ENCODE peak calls at places on chromosome 19, in five cellular contexts. One of them, this sample, is unnamed.

GRCh38 chr19:31527443-31527842 is 178.2 kb upstream of the TSHZ3 start:
- DNase-seq in cardiac muscle cell: no peak
- DNase-seq in small intestine: no peak
- DNase-seq in thyroid gland: no peak
- DNase-seq in RWPE1: no peak
- DNase-seq in this sample: no peak

GRCh38 chr19:55576746-55577145 is 3.9 kb downstream of the ZNF579 start:
- DNase-seq in cardiac muscle cell: no peak
- DNase-seq in small intestine: no peak
- DNase-seq in thyroid gland: no peak
- DNase-seq in RWPE1: no peak
- DNase-seq in this sample: no peak

GRCh38 chr19:23716792-23717191 is 29.8 kb upstream of the ZNF675 start:
- DNase-seq in cardiac muscle cell: no peak
- DNase-seq in small intestine: no peak
- DNase-seq in thyroid gland: no peak
- DNase-seq in RWPE1: no peak
- DNase-seq in this sample: no peak

GRCh38 chr19:10780368-10780767 is 55.6 kb downstream of the TMED1 start:
- DNase-seq in cardiac muscle cell: no peak
- DNase-seq in small intestine: no peak
- DNase-seq in thyroid gland: peak; percentile 34
- DNase-seq in RWPE1: no peak
- DNase-seq in this sample: no peak

GRCh38 chr19:47523473-47523872 is 8.6 kb upstream of the NAPA start:
- DNase-seq in cardiac muscle cell: no peak
- DNase-seq in small intestine: peak; percentile 51
- DNase-seq in thyroid gland: peak; percentile 84
- DNase-seq in RWPE1: no peak
- DNase-seq in this sample: no peak

GRCh38 chr19:49801401-49801888 is 11.6 kb downstream of the FUZ start:
- DNase-seq in cardiac muscle cell: no peak
- DNase-seq in small intestine: no peak
- DNase-seq in thyroid gland: no peak
- DNase-seq in RWPE1: no peak
- DNase-seq in this sample: no peak

GRCh38 chr19:48444933-48445194 is 919 bp upstream of the GRWD1 start:
- DNase-seq in cardiac muscle cell: no peak
- DNase-seq in small intestine: no peak
- DNase-seq in thyroid gland: no peak
- DNase-seq in RWPE1: no peak
- DNase-seq in this sample: no peak

GRCh38 chr19:33248954-33249613 is 23.4 kb upstream of the SLC7A10 start:
- DNase-seq in cardiac muscle cell: no peak
- DNase-seq in small intestine: peak; percentile 46
- DNase-seq in thyroid gland: no peak
- DNase-seq in RWPE1: peak; percentile 20
- DNase-seq in this sample: no peak

GRCh38 chr19:6271251-6271650 is 8.5 kb downstream of the MLLT1 start:
- DNase-seq in cardiac muscle cell: peak; percentile 49
- DNase-seq in small intestine: no peak
- DNase-seq in thyroid gland: peak; percentile 77
- DNase-seq in RWPE1: no peak
- DNase-seq in this sample: no peak

GRCh38 chr19:33032218-33032781 is 32.4 kb downstream of the RHPN2 start:
- DNase-seq in cardiac muscle cell: no peak
- DNase-seq in small intestine: peak; percentile 90
- DNase-seq in thyroid gland: no peak
- DNase-seq in RWPE1: no peak
- DNase-seq in this sample: no peak

GRCh38 chr19:893775-894090 is 449 bp downstream of the RNU6-9 start:
- DNase-seq in cardiac muscle cell: no peak
- DNase-seq in small intestine: no peak
- DNase-seq in thyroid gland: no peak
- DNase-seq in RWPE1: no peak
- DNase-seq in this sample: no peak
- H3K27ac ChIP-seq in cardiac muscle cell: peak overlapping the region; percentile 98
- H3K27ac ChIP-seq in small intestine: peak overlapping the region; percentile 95
- H3K27ac ChIP-seq in thyroid gland: peak overlapping the region; percentile 90
- H3K27ac ChIP-seq in RWPE1: peak overlapping the region; percentile 91
- H3K27ac ChIP-seq in this sample: peak overlapping the region; percentile 93

DNA sequence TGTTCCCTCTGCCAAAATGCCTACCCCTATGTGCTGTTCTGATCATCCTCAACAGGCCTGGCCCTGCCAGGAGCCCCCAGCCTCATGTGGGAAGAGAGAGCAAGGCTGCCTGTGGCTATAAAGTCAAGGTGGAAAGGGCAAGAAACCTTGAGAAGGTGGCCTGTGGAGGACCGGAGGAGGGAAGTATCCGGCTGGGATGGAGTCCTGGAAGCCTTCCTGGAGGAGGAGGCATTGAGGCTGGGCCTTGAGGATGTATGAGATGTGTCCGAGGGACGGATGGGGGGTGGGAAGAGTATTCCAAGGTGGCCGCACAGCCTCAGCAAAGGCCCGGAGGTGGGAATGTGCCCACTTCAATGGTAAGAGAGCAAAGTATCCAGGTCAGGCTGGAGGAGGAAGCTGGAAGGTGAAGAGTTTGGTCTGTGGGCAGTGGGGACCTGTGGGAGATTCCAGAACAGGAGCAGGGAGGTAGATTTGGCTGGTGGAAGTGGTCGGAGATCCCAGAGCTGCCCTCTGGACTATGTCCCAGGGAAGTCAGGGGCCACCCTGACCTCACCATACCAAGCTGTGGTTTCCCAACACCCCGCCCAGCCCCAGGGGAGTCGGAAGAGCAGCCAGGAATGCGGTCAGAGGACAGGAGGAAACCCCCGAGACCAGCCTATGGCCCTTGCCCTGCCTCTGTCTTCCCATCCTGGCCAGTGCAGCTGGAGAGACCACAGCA is 3.0 kb upstream of the PLIN4 start:
- DNase-seq in cardiac muscle cell: no peak
- DNase-seq in small intestine: no peak
- DNase-seq in thyroid gland: no peak
- DNase-seq in RWPE1: no peak
- DNase-seq in this sample: no peak
- H3K27ac ChIP-seq in cardiac muscle cell: no peak overlapping the region
- H3K27ac ChIP-seq in small intestine: no peak overlapping the region
- H3K27ac ChIP-seq in thyroid gland: no peak overlapping the region
- H3K27ac ChIP-seq in RWPE1: peak overlapping the region; percentile 93
- H3K27ac ChIP-seq in this sample: no peak overlapping the region

GRCh38 chr19:17074628-17075034 is 621 bp downstream of the HAUS8 start:
- DNase-seq in cardiac muscle cell: no peak
- DNase-seq in small intestine: no peak
- DNase-seq in thyroid gland: no peak
- DNase-seq in RWPE1: no peak
- DNase-seq in this sample: no peak

GRCh38 chr19:17073869-17074627 is 1.2 kb downstream of the HAUS8 start:
- DNase-seq in cardiac muscle cell: no peak
- DNase-seq in small intestine: peak; percentile 38
- DNase-seq in thyroid gland: no peak
- DNase-seq in RWPE1: no peak
- DNase-seq in this sample: no peak

GRCh38 chr19:17069249-17069648 is 6.0 kb downstream of the HAUS8 start:
- DNase-seq in cardiac muscle cell: peak; percentile 31
- DNase-seq in small intestine: no peak
- DNase-seq in thyroid gland: no peak
- DNase-seq in RWPE1: no peak
- DNase-seq in this sample: no peak

GRCh38 chr19:17070421-17070820 is 4.8 kb downstream of the HAUS8 start:
- DNase-seq in cardiac muscle cell: no peak
- DNase-seq in small intestine: no peak
- DNase-seq in thyroid gland: no peak
- DNase-seq in RWPE1: no peak
- DNase-seq in this sample: no peak

GRCh38 chr19:17070912-17071311 is 4.3 kb downstream of the HAUS8 start:
- DNase-seq in cardiac muscle cell: no peak
- DNase-seq in small intestine: peak; percentile 51
- DNase-seq in thyroid gland: no peak
- DNase-seq in RWPE1: no peak
- DNase-seq in this sample: no peak
- H3K27ac ChIP-seq in cardiac muscle cell: no peak overlapping the region
- H3K27ac ChIP-seq in small intestine: no peak overlapping the region
- H3K27ac ChIP-seq in thyroid gland: no peak overlapping the region
- H3K27ac ChIP-seq in RWPE1: no peak overlapping the region
- H3K27ac ChIP-seq in this sample: no peak overlapping the region

DNA sequence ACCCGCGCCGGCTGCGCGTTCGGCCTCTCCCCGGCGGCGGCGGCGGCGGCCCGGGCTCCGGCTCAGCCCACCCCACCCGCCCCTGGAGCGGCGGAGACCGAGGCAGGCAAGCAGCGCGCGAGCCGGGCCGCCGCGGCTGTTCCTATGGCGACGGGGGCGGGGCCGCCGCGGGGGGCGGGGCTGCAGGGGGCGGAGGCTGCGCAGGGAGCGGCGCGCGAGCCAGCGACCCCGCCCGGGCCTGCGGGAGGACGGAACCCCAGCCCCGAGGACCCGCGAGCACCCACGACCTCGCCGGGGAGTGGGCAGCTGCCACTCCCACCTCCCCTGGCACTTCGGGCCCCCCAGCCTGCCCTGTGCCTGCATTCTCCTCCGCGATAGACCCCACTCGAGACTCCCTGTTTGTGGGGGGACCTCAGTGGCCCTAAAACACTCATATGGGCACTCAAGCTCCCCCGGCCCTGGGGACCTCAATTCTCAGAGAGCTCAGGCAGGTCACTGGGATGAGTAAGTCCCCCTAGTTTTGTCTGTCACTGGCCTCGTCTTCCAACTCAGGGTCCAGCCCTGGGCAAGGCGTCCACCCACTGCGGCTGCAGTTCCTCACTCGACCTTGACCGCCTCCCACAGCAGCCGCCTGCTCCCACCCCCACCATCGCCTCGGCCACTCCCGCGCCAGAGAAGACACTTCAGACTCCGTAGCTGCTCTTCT is at the start of gene CTXN1:
- DNase-seq in cardiac muscle cell: peak; percentile 85
- DNase-seq in small intestine: peak; percentile 44
- DNase-seq in thyroid gland: peak; percentile 68
- DNase-seq in RWPE1: peak; percentile 70
- DNase-seq in this sample: no peak
- H3K27ac ChIP-seq in cardiac muscle cell: no peak within 1 kb of the TSS
- H3K27ac ChIP-seq in small intestine: no peak within 1 kb of the TSS
- H3K27ac ChIP-seq in thyroid gland: peak within 1 kb of the TSS; percentile 45
- H3K27ac ChIP-seq in RWPE1: peak within 1 kb of the TSS; percentile 95
- H3K27ac ChIP-seq in this sample: no peak within 1 kb of the TSS

DNA sequence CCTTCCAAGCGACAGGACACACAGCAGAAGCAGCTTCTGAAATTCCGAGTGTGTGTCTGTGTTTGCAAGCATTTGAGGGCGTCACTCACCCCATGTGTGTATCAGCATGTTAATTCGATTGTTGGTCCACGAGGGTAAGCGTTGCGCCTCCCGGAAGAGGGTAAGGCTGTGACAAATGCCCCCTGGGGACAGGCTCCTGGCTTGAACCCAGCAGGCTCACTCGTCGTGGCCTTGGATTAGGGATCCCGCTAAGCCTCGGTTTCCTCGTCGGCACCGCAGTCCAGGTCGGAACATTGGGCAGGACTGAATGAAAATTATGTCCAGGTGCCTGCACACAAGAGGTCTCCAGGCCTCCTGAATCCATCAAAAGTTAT is 606 bp upstream of the STXBP2 start:
- DNase-seq in cardiac muscle cell: no peak
- DNase-seq in small intestine: no peak
- DNase-seq in thyroid gland: no peak
- DNase-seq in RWPE1: no peak
- DNase-seq in this sample: no peak
- H3K27ac ChIP-seq in cardiac muscle cell: no peak overlapping the region
- H3K27ac ChIP-seq in small intestine: no peak overlapping the region
- H3K27ac ChIP-seq in thyroid gland: peak overlapping the region; percentile 58
- H3K27ac ChIP-seq in RWPE1: peak overlapping the region; percentile 71
- H3K27ac ChIP-seq in this sample: no peak overlapping the region

DNA sequence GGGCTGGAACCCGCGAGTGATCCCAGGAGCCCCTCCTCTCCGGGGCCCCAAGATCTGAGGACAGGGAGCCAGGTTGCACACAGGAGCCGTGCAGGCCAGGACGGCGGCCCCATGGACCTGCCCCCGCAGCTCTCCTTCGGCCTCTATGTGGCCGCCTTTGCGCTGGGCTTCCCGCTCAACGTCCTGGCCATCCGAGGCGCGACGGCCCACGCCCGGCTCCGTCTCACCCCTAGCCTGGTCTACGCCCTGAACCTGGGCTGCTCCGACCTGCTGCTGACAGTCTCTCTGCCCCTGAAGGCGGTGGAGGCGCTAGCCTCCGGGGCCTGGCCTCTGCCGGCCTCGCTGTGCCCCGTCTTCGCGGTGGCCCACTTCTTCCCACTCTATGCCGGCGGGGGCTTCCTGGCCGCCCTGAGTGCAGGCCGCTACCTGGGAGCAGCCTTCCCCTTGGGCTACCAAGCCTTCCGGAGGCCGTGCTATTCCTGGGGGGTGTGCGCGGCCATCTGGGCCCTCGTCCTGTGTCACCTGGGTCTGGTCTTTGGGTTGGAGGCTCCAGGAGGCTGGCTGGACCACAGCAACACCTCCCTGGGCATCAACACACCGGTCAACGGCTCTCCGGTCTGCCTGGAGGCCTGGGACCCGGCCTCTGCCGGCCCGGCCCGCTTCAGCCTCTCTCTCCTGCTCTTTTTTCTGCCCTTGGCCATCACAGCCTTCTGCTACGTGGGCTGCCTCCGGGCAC is 3.9 kb downstream of the FFAR1 start:
- DNase-seq in cardiac muscle cell: no peak
- DNase-seq in small intestine: no peak
- DNase-seq in thyroid gland: no peak
- DNase-seq in RWPE1: no peak
- DNase-seq in this sample: no peak
- H3K27ac ChIP-seq in cardiac muscle cell: no peak overlapping the region
- H3K27ac ChIP-seq in small intestine: no peak overlapping the region
- H3K27ac ChIP-seq in thyroid gland: no peak overlapping the region
- H3K27ac ChIP-seq in RWPE1: no peak overlapping the region
- H3K27ac ChIP-seq in this sample: no peak overlapping the region

GRCh38 chr19:51610576-51610975 is 19.6 kb downstream of the SIGLEC5 start:
- DNase-seq in cardiac muscle cell: no peak
- DNase-seq in small intestine: no peak
- DNase-seq in thyroid gland: no peak
- DNase-seq in RWPE1: no peak
- DNase-seq in this sample: no peak

GRCh38 chr19:51607920-51608562 is 22.2 kb downstream of the SIGLEC5 start:
- DNase-seq in cardiac muscle cell: peak; percentile 74
- DNase-seq in small intestine: peak; percentile 50
- DNase-seq in thyroid gland: peak; percentile 53
- DNase-seq in RWPE1: peak; percentile 68
- DNase-seq in this sample: peak; percentile 45

GRCh38 chr19:51602189-51602854 is 27.9 kb downstream of the SIGLEC5 start:
- DNase-seq in cardiac muscle cell: no peak
- DNase-seq in small intestine: no peak
- DNase-seq in thyroid gland: no peak
- DNase-seq in RWPE1: no peak
- DNase-seq in this sample: no peak

GRCh38 chr19:51607077-51607476 is 23.1 kb downstream of the SIGLEC5 start:
- DNase-seq in cardiac muscle cell: no peak
- DNase-seq in small intestine: no peak
- DNase-seq in thyroid gland: no peak
- DNase-seq in RWPE1: no peak
- DNase-seq in this sample: no peak
- H3K27ac ChIP-seq in cardiac muscle cell: no peak overlapping the region
- H3K27ac ChIP-seq in small intestine: peak overlapping the region; percentile 5
- H3K27ac ChIP-seq in thyroid gland: no peak overlapping the region
- H3K27ac ChIP-seq in RWPE1: no peak overlapping the region
- H3K27ac ChIP-seq in this sample: no peak overlapping the region

GRCh38 chr19:38692458-38693379 is 45.3 kb downstream of the ACTN4 start:
- DNase-seq in cardiac muscle cell: no peak
- DNase-seq in small intestine: no peak
- DNase-seq in thyroid gland: no peak
- DNase-seq in RWPE1: no peak
- DNase-seq in this sample: no peak
- H3K27ac ChIP-seq in cardiac muscle cell: peak overlapping the region; percentile 63
- H3K27ac ChIP-seq in small intestine: peak overlapping the region; percentile 88
- H3K27ac ChIP-seq in thyroid gland: peak overlapping the region; percentile 82
- H3K27ac ChIP-seq in RWPE1: peak overlapping the region; percentile 87
- H3K27ac ChIP-seq in this sample: peak overlapping the region; percentile 68

GRCh38 chr19:36116344-36116637 is 1.0 kb downstream of the TBCB start:
- DNase-seq in cardiac muscle cell: no peak
- DNase-seq in small intestine: no peak
- DNase-seq in thyroid gland: no peak
- DNase-seq in RWPE1: no peak
- DNase-seq in this sample: no peak
- H3K27ac ChIP-seq in cardiac muscle cell: no peak overlapping the region
- H3K27ac ChIP-seq in small intestine: peak overlapping the region; percentile 89
- H3K27ac ChIP-seq in thyroid gland: no peak overlapping the region
- H3K27ac ChIP-seq in RWPE1: peak overlapping the region; percentile 91
- H3K27ac ChIP-seq in this sample: peak overlapping the region; percentile 95